ENCODE peak calls at places on chromosomes 2 and 18, in eight cellular contexts. I, G, A, X, R, E, Y and W are unnamed samples.

GRCh38 chr2:23926289-23926749 is 604 bp downstream of the ATAD2B start:
- DNase-seq in I (no peak), G (no peak), A (peak), X (no peak), R (no peak), E (peak), Y (no peak), W (peak)

GRCh38 chr18:22018366-22018765 is 151.0 kb upstream of the GATA6 start:
- DNase-seq in I (no peak), G (no peak), A (no peak), X (no peak), R (no peak), E (no peak), Y (no peak), W (no peak)

GRCh38 chr2:40783704-40784103 is 331.8 kb upstream of the SLC8A1 start:
- DNase-seq in I (no peak), G (no peak), A (no peak), X (no peak), R (no peak), E (no peak), Y (no peak), W (no peak)

GRCh38 chr2:25976884-25977741 is 5.2 kb downstream of the KIF3C start:
- DNase-seq in I (no peak), G (peak), A (no peak), X (no peak), R (peak), E (no peak), Y (no peak), W (no peak)

GRCh38 chr2:212892193-212892592 is 259.2 kb downstream of the IKZF2 start:
- DNase-seq in I (no peak), G (peak), A (no peak), X (peak), R (peak), E (no peak), Y (peak), W (no peak)

GRCh38 chr2:181239400-181239799 is 217.8 kb upstream of the ITGA4 start:
- DNase-seq in I (no peak), G (peak), A (no peak), X (peak), R (peak), E (no peak), Y (no peak), W (no peak)

GRCh38 chr2:97716695-97717617 is 3.6 kb downstream of the ZAP70 start:
- DNase-seq in I (no peak), G (no peak), A (no peak), X (no peak), R (no peak), E (no peak), Y (no peak), W (no peak)

GRCh38 chr2:23618696-23619530 is 233.9 kb downstream of the KLHL29 start:
- DNase-seq in I (no peak), G (no peak), A (no peak), X (peak), R (peak), E (no peak), Y (peak), W (no peak)

GRCh38 chr2:2270808-2271415 is 60.2 kb downstream of the MYT1L start:
- DNase-seq in I (no peak), G (no peak), A (no peak), X (no peak), R (no peak), E (no peak), Y (no peak), W (no peak)

GRCh38 chr18:75068682-75069435 is 140.1 kb downstream of the PTGR3 start:
- DNase-seq in I (no peak), G (no peak), A (no peak), X (peak), R (peak), E (no peak), Y (no peak), W (no peak)

GRCh38 chr2:105038383-105039061 is 653 bp downstream of the MRPS9 start:
- DNase-seq in I (no peak), G (peak), A (no peak), X (peak), R (no peak), E (no peak), Y (no peak), W (no peak)

GRCh38 chr2:220044383-220044782 is 417.0 kb downstream of the SLC4A3 start:
- DNase-seq in I (no peak), G (no peak), A (no peak), X (no peak), R (no peak), E (no peak), Y (no peak), W (no peak)

GRCh38 chr2:151878655-151879563 is 50.7 kb upstream of the ARL5A start:
- DNase-seq in I (no peak), G (peak), A (no peak), X (peak), R (peak), E (no peak), Y (peak), W (no peak)

GRCh38 chr18:48342588-48342987 is 66.6 kb downstream of the ZBTB7C start:
- DNase-seq in I (no peak), G (no peak), A (no peak), X (no peak), R (no peak), E (no peak), Y (no peak), W (no peak)

GRCh38 chr18:48342125-48342524 is 67.1 kb downstream of the ZBTB7C start:
- DNase-seq in I (peak), G (no peak), A (no peak), X (no peak), R (no peak), E (no peak), Y (no peak), W (no peak)

GRCh38 chr18:48338915-48339314 is 70.3 kb downstream of the ZBTB7C start:
- DNase-seq in I (no peak), G (no peak), A (no peak), X (no peak), R (no peak), E (no peak), Y (no peak), W (no peak)

GRCh38 chr18:48339692-48340091 is 69.5 kb downstream of the ZBTB7C start:
- DNase-seq in I (peak), G (no peak), A (no peak), X (no peak), R (no peak), E (no peak), Y (no peak), W (no peak)

DNA sequence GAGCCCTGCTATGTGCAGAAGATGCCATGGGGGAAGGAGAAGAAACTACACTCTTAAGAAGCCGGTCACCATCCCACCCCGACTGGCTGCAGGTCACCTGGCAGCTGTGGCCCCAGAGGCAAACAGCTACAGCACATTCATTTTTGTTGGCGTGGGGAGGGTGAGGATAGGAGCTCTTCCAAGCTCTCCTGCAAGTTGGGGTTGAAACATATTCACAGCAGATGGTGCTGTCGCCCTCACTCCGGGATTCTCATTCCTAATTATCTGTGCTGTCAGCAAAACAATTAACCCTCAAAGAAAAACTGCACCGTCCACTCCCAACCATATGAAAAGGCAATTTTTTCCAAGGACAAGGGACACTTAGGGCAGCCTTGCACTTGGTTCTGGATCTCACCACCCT is 68.7 kb downstream of the ZBTB7C start:
- DNase-seq in I (no peak), G (no peak), A (no peak), X (no peak), R (no peak), E (no peak), Y (no peak), W (no peak)
- TF ChIP-seq CTCF in I (no peak), G (no peak), A (no peak), X (no peak), R (no peak), E (no peak), Y (no peak), W (no peak)

GRCh38 chr2:108034843-108035242 is 48.5 kb downstream of the SLC5A7 start:
- DNase-seq in I (no peak), G (no peak), A (no peak), X (no peak), R (no peak), E (no peak), Y (no peak), W (no peak)
- TF ChIP-seq CTCF in I (no peak), G (no peak), A (peak), X (no peak), R (no peak), E (no peak), Y (no peak), W (no peak)

GRCh38 chr18:1513519-1513918 is 608.8 kb downstream of the ADCYAP1 start:
- DNase-seq in I (no peak), G (no peak), A (no peak), X (peak), R (no peak), E (no peak), Y (no peak), W (no peak)
- TF ChIP-seq CTCF in I (no peak), G (no peak), A (no peak), X (peak), R (no peak), E (no peak), Y (peak), W (peak)

GRCh38 chr2:49770919-49771318 is 616.6 kb upstream of the FSHR start:
- DNase-seq in I (peak), G (no peak), A (peak), X (peak), R (no peak), E (peak), Y (peak), W (peak)
- TF ChIP-seq CTCF in I (no peak), G (no peak), A (peak), X (peak), R (no peak), E (peak), Y (peak), W (no peak)

GRCh38 chr18:63592506-63592905 is 5.4 kb downstream of the SERPINB13 start:
- DNase-seq in I (no peak), G (no peak), A (no peak), X (no peak), R (no peak), E (no peak), Y (no peak), W (no peak)

GRCh38 chr18:63588869-63589268 is 1.7 kb downstream of the SERPINB13 start:
- DNase-seq in I (no peak), G (no peak), A (no peak), X (no peak), R (peak), E (no peak), Y (no peak), W (no peak)

GRCh38 chr18:63590368-63590767 is 3.2 kb downstream of the SERPINB13 start:
- DNase-seq in I (no peak), G (peak), A (no peak), X (no peak), R (no peak), E (no peak), Y (no peak), W (no peak)

GRCh38 chr18:63591725-63592124 is 4.6 kb downstream of the SERPINB13 start:
- DNase-seq in I (no peak), G (no peak), A (no peak), X (no peak), R (no peak), E (no peak), Y (no peak), W (no peak)

GRCh38 chr18:63590966-63591695 is 4.0 kb downstream of the SERPINB13 start:
- DNase-seq in I (no peak), G (no peak), A (no peak), X (no peak), R (no peak), E (no peak), Y (no peak), W (no peak)
- TF ChIP-seq CTCF in I (no peak), G (no peak), A (no peak), X (no peak), R (no peak), E (no peak), Y (no peak), W (no peak)

GRCh38 chr18:23207191-23207955 is 72.1 kb downstream of the CABLES1 start:
- DNase-seq in I (no peak), G (peak), A (no peak), X (no peak), R (peak), E (no peak), Y (peak), W (no peak)
- TF ChIP-seq CTCF in I (no peak), G (peak), A (peak), X (peak), R (peak), E (peak), Y (peak), W (peak)

GRCh38 chr2:8654483-8654882 is 27.4 kb upstream of the ID2 start:
- DNase-seq in I (no peak), G (no peak), A (no peak), X (no peak), R (no peak), E (no peak), Y (no peak), W (no peak)

GRCh38 chr2:8656160-8656641 is 25.7 kb upstream of the ID2 start:
- DNase-seq in I (no peak), G (peak), A (no peak), X (no peak), R (peak), E (no peak), Y (peak), W (no peak)

GRCh38 chr2:8654041-8654440 is 27.8 kb upstream of the ID2 start:
- DNase-seq in I (no peak), G (no peak), A (no peak), X (no peak), R (no peak), E (no peak), Y (no peak), W (no peak)

GRCh38 chr2:8652774-8653426 is 29.0 kb upstream of the ID2 start:
- DNase-seq in I (no peak), G (no peak), A (no peak), X (no peak), R (no peak), E (no peak), Y (no peak), W (peak)

GRCh38 chr2:8653485-8653884 is 28.4 kb upstream of the ID2 start:
- DNase-seq in I (no peak), G (no peak), A (no peak), X (no peak), R (no peak), E (no peak), Y (no peak), W (no peak)
- TF ChIP-seq CTCF in I (no peak), G (no peak), A (no peak), X (no peak), R (no peak), E (no peak), Y (no peak), W (no peak)

DNA sequence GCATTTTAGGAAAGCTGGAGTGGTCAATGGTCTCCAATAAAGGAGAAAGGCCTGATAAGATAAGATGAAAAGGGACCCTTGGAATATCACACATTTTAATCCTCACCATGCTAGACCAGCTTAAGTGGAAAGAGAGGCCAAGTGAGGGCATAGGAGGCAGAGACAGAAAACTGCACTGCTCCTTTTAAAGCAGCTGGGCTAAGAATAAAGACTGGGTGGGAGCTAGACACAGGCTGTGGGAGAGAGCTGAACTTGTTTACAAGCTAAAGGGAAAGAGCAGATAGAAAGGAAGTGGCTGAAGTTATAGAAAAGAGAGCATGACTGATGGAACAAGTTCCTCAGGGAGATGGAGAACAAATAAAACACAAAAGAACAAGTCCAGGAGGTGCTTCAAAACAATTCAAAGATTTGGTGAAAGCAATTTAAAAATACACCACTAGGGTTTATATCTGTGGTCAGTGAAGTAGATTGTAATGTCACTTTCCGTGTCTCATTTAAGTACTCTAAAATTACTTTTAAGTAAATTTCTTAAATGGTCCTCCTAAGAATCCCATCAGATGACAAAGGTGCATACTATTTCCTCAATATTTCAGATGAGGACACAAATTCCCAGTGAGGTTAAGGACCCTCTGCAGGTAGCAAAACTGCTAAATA is 7.5 kb downstream of the COL5A2 start:
- DNase-seq in I (no peak), G (peak), A (no peak), X (peak), R (no peak), E (no peak), Y (no peak), W (no peak)
- TF ChIP-seq CTCF in I (no peak), G (no peak), A (peak), X (peak), R (peak), E (no peak), Y (no peak), W (no peak)

GRCh38 chr2:157056200-157056676 is 201.3 kb upstream of the GALNT5 start:
- DNase-seq in I (peak), G (peak), A (no peak), X (peak), R (peak), E (no peak), Y (peak), W (peak)

GRCh38 chr2:157052685-157053224 is 204.8 kb upstream of the GALNT5 start:
- DNase-seq in I (peak), G (peak), A (no peak), X (peak), R (peak), E (no peak), Y (peak), W (peak)

GRCh38 chr2:157053876-157054275 is 203.6 kb upstream of the GALNT5 start:
- DNase-seq in I (no peak), G (no peak), A (no peak), X (peak), R (peak), E (no peak), Y (no peak), W (no peak)

GRCh38 chr2:157058161-157058560 is 199.3 kb upstream of the GALNT5 start:
- DNase-seq in I (no peak), G (no peak), A (no peak), X (no peak), R (no peak), E (no peak), Y (no peak), W (no peak)

DNA sequence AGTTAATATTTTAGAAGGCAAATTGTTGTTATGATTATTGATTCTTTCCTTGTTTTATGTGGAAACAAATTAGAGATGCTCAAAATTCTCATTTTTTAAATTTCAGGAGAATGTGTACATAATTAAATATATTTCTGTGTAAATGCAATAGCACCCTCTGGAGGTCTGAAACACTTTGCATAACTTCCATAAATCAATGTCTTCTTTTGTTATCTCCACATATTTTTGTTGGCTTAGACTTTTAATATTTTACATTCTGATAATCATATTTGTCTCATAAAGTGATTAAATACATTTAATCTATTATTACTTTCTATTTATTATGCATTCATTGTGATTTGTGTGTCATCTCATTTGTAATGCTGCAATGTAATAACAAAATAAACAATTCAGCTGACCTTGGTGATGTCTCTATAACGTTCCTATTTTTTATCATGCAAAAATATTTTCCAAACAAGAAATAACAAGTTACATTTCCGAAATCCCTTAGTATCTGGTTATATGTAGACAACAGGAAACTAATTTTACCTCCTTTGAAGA is 201.8 kb upstream of the GALNT5 start:
- DNase-seq in I (no peak), G (peak), A (no peak), X (peak), R (peak), E (no peak), Y (peak), W (peak)
- TF ChIP-seq CTCF in I (peak), G (peak), A (peak), X (peak), R (peak), E (peak), Y (peak), W (peak)

GRCh38 chr2:6523476-6523875 is 342.2 kb downstream of the CMPK2 start:
- DNase-seq in I (no peak), G (no peak), A (no peak), X (no peak), R (no peak), E (no peak), Y (no peak), W (no peak)
- TF ChIP-seq CTCF in I (no peak), G (no peak), A (no peak), X (no peak), R (no peak), E (no peak), Y (no peak), W (no peak)